ENCODE peak calls at places on chromosome 16, in ten cellular contexts. D is body of pancreas; W is CD4-positive, CD25-positive, alpha-beta regulatory T cell; V is cardiac muscle cell; K is PC-3; M is ovary; L is sigmoid colon; Q is aorta; C is MM.1S; G is heart right ventricle. A is an unnamed sample. For H3K4me1, the result is how much of the 10 kb centered on the place peaks cover.

GRCh38 chr16:59412275-59412841 is 678.2 kb upstream of the GOT2 start:
- DNase-seq in Q (no peak), C (peak), G (no peak), W (no peak), D (no peak), L (no peak), M (no peak), V (peak), K (peak), A (no peak)

GRCh38 chr16:71711789-71712188 is 12.7 kb downstream of the PHLPP2 start:
- DNase-seq in L (no peak), Q (no peak), D (no peak), M (no peak), V (no peak), G (no peak), C (peak), W (no peak), K (no peak), A (no peak)

GRCh38 chr16:58022601-58023371 is 2.8 kb upstream of the MMP15 start:
- DNase-seq in M (peak), K (peak), W (no peak), V (no peak), Q (peak), D (peak), C (no peak), L (peak), G (peak), A (no peak)

GRCh38 chr16:83200005-83200779 is 573.4 kb downstream of the CDH13 start:
- DNase-seq in V (peak), W (no peak), G (peak), L (no peak), M (no peak), Q (no peak), D (no peak), K (peak), C (no peak), A (no peak)

GRCh38 chr16:31537362-31537921 is 9.7 kb downstream of the AHSP start:
- DNase-seq in K (no peak), D (peak), Q (peak), C (no peak), G (no peak), M (no peak), W (no peak), V (peak), L (no peak), A (no peak)

GRCh38 chr16:23072769-23073549 is 76.3 kb downstream of the USP31 start:
- DNase-seq in K (peak), G (no peak), L (no peak), W (no peak), Q (no peak), V (no peak), C (no peak), D (no peak), M (no peak), A (no peak)

GRCh38 chr16:81276323-81276722 is 37.8 kb downstream of the BCO1 start:
- DNase-seq in L (no peak), C (no peak), V (no peak), K (no peak), Q (no peak), W (no peak), G (no peak), D (no peak), M (no peak), A (no peak)

GRCh38 chr16:66988197-66988788 is at the start of gene CES4A:
- DNase-seq in L (peak), G (no peak), C (no peak), M (no peak), K (peak), D (peak), W (no peak), V (no peak), Q (no peak), A (no peak)

GRCh38 chr16:31202402-31203385 is at the start of gene PYCARD:
- DNase-seq in C (peak), K (peak), G (peak), L (peak), W (peak), M (peak), Q (peak), V (peak), D (peak), A (peak)

GRCh38 chr16:28495098-28495793 is 803 bp downstream of the APOBR start:
- DNase-seq in C (no peak), W (no peak), K (no peak), G (no peak), L (no peak), Q (no peak), M (no peak), D (no peak), V (no peak), A (no peak)
- H3K27ac ChIP-seq in C (no peak), W (peak), K (no peak), G (peak), L (peak), Q (no peak), M (no peak), D (peak), V (no peak), A (peak)

DNA sequence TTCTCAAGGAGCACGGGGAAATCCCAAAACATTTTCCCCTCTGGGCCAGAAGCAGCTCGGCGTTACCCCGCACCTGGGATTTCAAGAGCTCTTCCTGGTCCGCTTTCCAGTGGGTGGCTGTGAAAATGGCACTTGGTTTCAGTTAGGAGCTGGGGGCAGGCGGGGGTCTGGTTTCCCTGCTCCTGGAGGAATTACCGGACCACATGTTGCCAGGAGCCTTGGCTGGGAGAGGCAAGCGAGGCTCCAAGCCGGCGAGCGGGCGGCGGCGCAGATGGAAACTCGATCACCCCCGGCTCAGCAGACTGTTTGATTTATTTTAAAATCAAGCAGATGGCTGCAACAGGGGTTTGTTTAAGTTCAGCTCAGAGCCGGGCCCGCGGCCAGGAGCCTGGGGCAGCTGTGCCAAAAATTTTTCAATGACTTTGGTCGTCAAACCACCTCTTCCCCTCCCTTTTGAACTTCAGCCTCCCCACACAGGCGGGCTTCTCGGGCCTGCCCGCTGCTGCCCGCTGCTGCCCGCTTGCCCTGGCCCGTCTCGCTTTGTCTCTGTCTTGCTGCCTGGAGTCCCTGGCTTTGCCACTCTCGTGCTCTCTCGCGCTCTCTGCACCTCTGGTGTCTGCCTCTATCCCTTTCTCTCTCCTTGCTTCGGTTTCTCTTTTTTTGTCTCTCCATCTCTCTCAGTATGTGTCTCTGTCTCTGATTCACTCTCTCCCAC is 108.0 kb upstream of the CIBAR2 start:
- DNase-seq in V (no peak), Q (peak), K (peak), D (peak), L (peak), M (peak), W (no peak), G (peak), C (no peak), A (no peak)
- H3K4me1 ChIP-seq in V (under half), Q (under half), K (under half), D (under half), L (under half), M (under half), W (under half), G (under half), C (under half), A (under half)

DNA sequence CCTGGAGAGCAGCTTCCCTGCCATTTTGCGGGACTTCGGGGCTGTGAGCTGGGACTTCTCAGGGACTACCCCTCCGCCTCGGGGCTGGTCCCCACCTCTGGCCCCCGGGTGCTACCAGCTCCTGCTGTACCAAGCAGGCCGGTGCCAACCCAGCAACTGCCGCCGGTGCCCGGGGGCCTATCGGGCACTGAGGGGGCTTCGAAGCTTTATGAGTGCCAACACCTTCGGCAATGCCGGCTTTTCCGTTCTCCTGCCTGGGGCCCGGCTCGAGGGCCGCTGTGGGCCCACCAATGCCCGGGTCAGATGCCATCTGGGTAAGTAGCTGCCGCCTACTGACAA is 1.3 kb downstream of the ASPHD1 start:
- DNase-seq in K (no peak), D (no peak), Q (no peak), M (no peak), V (no peak), G (no peak), W (no peak), C (no peak), L (no peak), A (no peak)
- H3K4me3 ChIP-seq in K (no peak), D (no peak), Q (no peak), M (no peak), V (no peak), G (peak), W (no peak), C (no peak), L (no peak), A (no peak)

DNA sequence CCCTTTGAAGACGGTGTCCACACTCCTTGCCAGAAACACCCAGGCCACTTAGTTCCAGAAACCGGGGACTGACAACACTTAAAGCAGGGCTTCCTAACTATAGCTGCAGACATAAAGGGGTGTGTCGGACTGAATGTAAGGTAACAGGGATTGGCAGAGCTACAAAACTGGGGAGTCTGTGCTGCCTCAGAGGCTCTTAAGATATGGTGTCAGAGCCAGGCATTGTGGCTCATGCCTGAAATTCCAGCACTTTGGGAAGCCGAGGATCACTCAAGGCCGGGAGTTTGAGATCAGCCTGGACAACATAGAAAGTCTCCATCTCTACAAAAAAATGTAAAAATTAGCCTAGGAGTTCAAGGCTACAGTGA is 14.2 kb upstream of the NLRC3 start:
- DNase-seq in Q (peak), K (no peak), G (no peak), L (no peak), M (no peak), V (peak), C (no peak), D (no peak), W (no peak), A (no peak)
- H3K27ac ChIP-seq in Q (no peak), K (no peak), G (no peak), L (no peak), M (no peak), V (peak), C (no peak), D (no peak), W (no peak), A (no peak)

GRCh38 chr16:2766430-2767139 is 10.5 kb downstream of the ELOB start:
- DNase-seq in V (no peak), D (no peak), M (no peak), K (no peak), W (no peak), G (no peak), Q (no peak), L (no peak), C (no peak), A (no peak)

GRCh38 chr16:2764718-2765117 is 12.3 kb downstream of the SRRM2 start:
- DNase-seq in L (no peak), Q (no peak), D (no peak), M (no peak), G (no peak), C (no peak), W (no peak), K (no peak), V (no peak), A (no peak)

GRCh38 chr16:2767891-2768290 is 9.2 kb downstream of the ELOB start:
- DNase-seq in M (no peak), C (no peak), K (peak), D (no peak), L (no peak), V (no peak), W (no peak), Q (peak), G (no peak), A (no peak)

GRCh38 chr16:2767140-2767731 is 9.8 kb downstream of the ELOB start:
- DNase-seq in M (no peak), G (no peak), K (no peak), Q (peak), L (no peak), C (no peak), D (peak), W (no peak), V (no peak), A (no peak)

DNA sequence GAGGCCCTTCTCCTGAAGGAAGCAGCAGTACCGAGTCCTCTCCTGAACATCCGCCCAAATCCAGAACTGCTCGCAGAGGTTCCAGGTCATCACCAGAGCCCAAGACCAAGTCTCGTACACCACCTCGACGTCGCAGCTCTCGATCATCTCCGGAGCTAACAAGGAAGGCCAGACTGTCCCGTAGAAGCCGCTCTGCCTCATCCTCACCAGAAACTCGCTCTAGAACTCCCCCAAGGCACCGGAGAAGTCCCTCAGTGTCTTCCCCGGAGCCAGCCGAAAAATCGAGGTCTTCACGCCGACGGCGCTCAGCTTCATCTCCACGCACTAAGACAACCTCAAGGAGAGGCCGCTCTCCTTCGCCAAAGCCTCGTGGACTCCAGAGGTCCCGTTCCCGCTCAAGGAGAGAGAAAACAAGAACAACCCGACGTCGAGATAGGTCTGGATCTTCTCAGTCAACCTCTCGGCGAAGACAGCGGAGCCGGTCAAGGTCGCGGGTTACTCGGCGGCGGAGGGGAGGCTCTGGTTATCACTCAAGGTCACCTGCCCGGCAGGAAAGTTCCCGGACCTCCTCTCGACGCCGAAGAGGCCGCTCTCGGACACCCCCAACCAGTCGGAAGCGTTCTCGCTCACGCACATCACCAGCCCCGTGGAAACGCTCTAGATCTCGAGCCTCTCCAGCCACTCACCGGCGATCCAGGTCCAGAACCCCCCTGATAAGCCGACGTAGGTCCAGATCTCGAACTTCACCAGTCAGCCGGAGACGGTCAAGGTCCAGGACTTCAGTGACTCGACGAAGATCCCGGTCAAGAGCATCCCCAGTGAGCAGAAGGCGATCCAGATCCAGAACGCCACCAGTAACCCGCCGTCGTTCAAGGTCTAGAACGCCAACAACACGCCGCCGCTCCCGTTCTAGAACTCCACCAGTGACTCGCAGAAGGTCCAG is 11.3 kb downstream of the ELOB start:
- DNase-seq in D (no peak), G (no peak), M (no peak), Q (no peak), W (no peak), C (no peak), V (no peak), K (no peak), L (no peak), A (no peak)
- H3K4me1 ChIP-seq in D (under half), G (under half), M (under half), Q (under half), W (under half), C (under half), V (under half), K (under half), L (under half), A (under half)

GRCh38 chr16:55479560-55480197 is 681 bp downstream of the MMP2 start:
- DNase-seq in M (no peak), L (no peak), G (no peak), K (no peak), Q (no peak), V (no peak), C (no peak), W (no peak), D (no peak), A (no peak)
- H3K4me3 ChIP-seq in M (peak), L (peak), G (peak), K (no peak), Q (peak), V (peak), C (no peak), W (no peak), D (no peak), A (no peak)

DNA sequence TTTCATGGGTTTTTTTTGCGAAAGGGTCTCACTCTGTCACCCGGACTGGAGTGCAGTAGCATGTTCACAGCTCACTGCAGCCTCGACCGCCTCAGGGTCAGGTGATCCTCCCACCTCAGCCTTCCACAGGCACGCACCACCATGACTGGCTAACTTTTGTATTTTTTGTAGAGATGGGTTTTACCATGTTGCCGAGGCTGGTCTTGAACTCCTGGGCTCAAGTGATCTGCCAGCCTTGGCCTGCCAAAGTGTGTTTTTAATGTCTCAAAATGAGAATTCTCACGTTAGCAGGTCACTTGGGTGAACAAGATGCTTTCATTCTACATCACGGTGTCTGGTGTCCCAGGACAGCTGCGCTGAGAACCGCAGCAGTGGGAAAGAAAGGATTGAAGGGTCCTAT is 3.2 kb downstream of the FBXO31 start:
- DNase-seq in L (peak), W (no peak), K (no peak), V (no peak), M (peak), Q (peak), C (no peak), G (no peak), D (no peak), A (no peak)
- H3K27ac ChIP-seq in L (peak), W (no peak), K (no peak), V (no peak), M (no peak), Q (peak), C (no peak), G (peak), D (no peak), A (no peak)

GRCh38 chr16:86299882-86300490 is 210.3 kb upstream of the FOXF1 start:
- DNase-seq in D (no peak), K (no peak), C (no peak), M (no peak), L (peak), Q (no peak), V (no peak), G (no peak), W (no peak), A (no peak)
- H3K4me1 ChIP-seq in D (under half), K (under half), C (under half), M (under half), L (under half), Q (under half), V (under half), G (under half), W (under half), A (under half)

GRCh38 chr16:51116353-51116752 is 34.7 kb downstream of the SALL1 start:
- DNase-seq in C (no peak), M (no peak), L (no peak), G (no peak), W (no peak), V (no peak), Q (no peak), D (no peak), K (no peak), A (no peak)

GRCh38 chr16:51114369-51114768 is 36.7 kb downstream of the SALL1 start:
- DNase-seq in W (no peak), M (no peak), G (no peak), L (no peak), C (no peak), V (no peak), Q (no peak), K (no peak), D (no peak), A (no peak)

GRCh38 chr16:51110618-51111234 is 40.3 kb downstream of the SALL1 start:
- DNase-seq in C (no peak), K (no peak), M (no peak), Q (no peak), W (no peak), V (no peak), G (no peak), L (no peak), D (no peak), A (no peak)

GRCh38 chr16:51112311-51112710 is 38.8 kb downstream of the SALL1 start:
- DNase-seq in D (no peak), Q (no peak), V (no peak), M (no peak), W (no peak), K (no peak), G (no peak), L (no peak), C (no peak), A (no peak)

DNA sequence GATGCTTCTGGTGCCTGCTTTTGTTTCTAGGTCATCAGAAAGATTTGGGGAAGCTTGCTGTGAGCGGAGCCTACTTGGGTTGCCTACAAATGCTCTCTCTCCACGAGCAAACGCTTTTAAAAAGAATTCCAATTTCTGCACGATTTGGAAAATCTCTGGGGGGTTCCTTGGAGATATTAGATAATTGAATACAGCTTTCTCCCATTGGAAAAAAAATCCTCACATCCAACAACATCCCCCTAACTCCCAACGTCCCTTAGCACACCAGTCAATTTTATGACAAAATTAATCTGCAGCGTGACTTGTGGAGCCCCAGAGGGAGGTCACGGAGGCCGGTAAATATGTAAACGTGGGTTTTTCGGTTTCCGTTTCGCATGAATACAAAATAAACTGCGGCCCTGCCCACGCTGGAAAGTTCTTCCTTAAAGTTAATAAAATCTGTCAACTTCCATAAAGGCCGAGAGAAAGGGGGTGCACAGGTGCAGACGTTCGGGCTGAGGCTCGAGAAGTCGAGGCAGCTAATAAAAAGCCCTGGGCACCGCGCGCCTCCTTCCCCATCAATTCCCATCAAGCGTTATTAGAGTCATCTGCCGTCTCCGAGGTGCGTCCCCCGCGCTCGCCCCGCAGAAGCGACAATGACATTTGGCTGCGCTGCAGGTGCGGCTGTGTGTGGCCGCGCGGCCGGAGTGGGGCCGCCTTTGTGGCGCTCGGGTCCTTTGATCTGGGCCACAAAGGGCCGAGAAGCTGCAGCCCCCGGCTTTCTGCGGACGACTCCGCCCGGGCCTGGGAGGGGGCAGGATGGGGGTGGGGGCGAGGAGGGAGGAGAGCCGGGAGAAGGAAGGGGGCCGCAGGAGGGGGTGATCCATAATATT is 37.6 kb downstream of the SALL1 start:
- DNase-seq in L (no peak), K (no peak), Q (no peak), D (no peak), V (no peak), G (no peak), M (no peak), C (peak), W (no peak), A (no peak)
- H3K4me3 ChIP-seq in L (no peak), K (no peak), Q (no peak), D (no peak), V (peak), G (no peak), M (peak), C (peak), W (no peak), A (no peak)

A was measured in CD8-positive, alpha-beta memory T cell.